ENCODE peak calls at places on chromosomes 3 and 15, in six cellular contexts. P is left lung; J is iPS DF 6.9; K is HL-60; I is CD8-positive, alpha-beta memory T cell; H is MM.1S. L is an unnamed sample.
A peak's percentile ranks its signal among the peaks of the same experiment; 100 is the strongest.

GRCh38 chr3:189109145-189109544 is 62.6 kb upstream of the TPRG1 start:
- DNase-seq in P (no peak), J (no peak), K (no peak), I (no peak), H (no peak), L (no peak)

GRCh38 chr3:126348308-126348920 is 8.8 kb downstream of the KLF15 start:
- DNase-seq in P (no peak), J (no peak), K (no peak), I (no peak), H (peak; percentile 1), L (no peak)

GRCh38 chr15:51846463-51847230 is 17.2 kb downstream of the TMOD3 start:
- DNase-seq in P (no peak), J (no peak), K (no peak), I (no peak), H (no peak), L (no peak)

GRCh38 chr3:164460851-164461250 is 617.4 kb downstream of the SI start:
- DNase-seq in P (no peak), J (no peak), K (no peak), I (no peak), H (peak; percentile 82), L (no peak)

GRCh38 chr3:105812194-105812586 is 56.6 kb downstream of the CBLB start:
- DNase-seq in P (no peak), J (no peak), K (no peak), I (no peak), H (no peak), L (no peak)

GRCh38 chr15:77959094-77959879 is 118.2 kb downstream of the TBC1D2B start:
- DNase-seq in P (peak; percentile 96), J (peak; percentile 60), K (peak; percentile 73), I (peak; percentile 61), H (peak; percentile 69), L (peak; percentile 60)

GRCh38 chr15:51576911-51577500 is 45.6 kb downstream of the DMXL2 start:
- DNase-seq in P (no peak), J (no peak), K (peak; percentile 75), I (no peak), H (no peak), L (no peak)

GRCh38 chr3:46997453-46998091 is 18.1 kb downstream of the NBEAL2 start:
- DNase-seq in P (peak; percentile 63), J (no peak), K (no peak), I (no peak), H (no peak), L (no peak)

GRCh38 chr3:26236991-26237682 is 385.4 kb upstream of the LRRC3B start:
- DNase-seq in P (no peak), J (no peak), K (no peak), I (no peak), H (no peak), L (no peak)

GRCh38 chr3:107063351-107063750 is 313.9 kb upstream of the CCDC54 start:
- DNase-seq in P (no peak), J (no peak), K (no peak), I (no peak), H (no peak), L (no peak)

GRCh38 chr3:133989931-133990702 is 39.6 kb downstream of the SLCO2A1 start:
- DNase-seq in P (no peak), J (no peak), K (no peak), I (no peak), H (no peak), L (no peak)

GRCh38 chr3:43995078-43995928 is 246.4 kb upstream of the TOPAZ1 start:
- DNase-seq in P (peak; percentile 78), J (no peak), K (no peak), I (no peak), H (peak; percentile 51), L (no peak)

GRCh38 chr3:188955919-188956318 is 215.9 kb upstream of the TPRG1 start:
- DNase-seq in P (no peak), J (no peak), K (no peak), I (no peak), H (no peak), L (no peak)

GRCh38 chr3:131903988-131904415 is 130.8 kb downstream of the CPNE4 start:
- DNase-seq in P (no peak), J (no peak), K (no peak), I (no peak), H (no peak), L (no peak)

GRCh38 chr15:40543631-40544294 is 21.1 kb downstream of the CCDC32 start:
- DNase-seq in P (no peak), J (no peak), K (no peak), I (no peak), H (peak; percentile 71), L (no peak)

GRCh38 chr3:32872487-32873382 is 54.9 kb downstream of the TRIM71 start:
- DNase-seq in P (no peak), J (no peak), K (no peak), I (no peak), H (no peak), L (no peak)

GRCh38 chr3:197317250-197317963 is 19.0 kb upstream of the DLG1 start:
- DNase-seq in P (no peak), J (no peak), K (no peak), I (no peak), H (no peak), L (no peak)

DNA sequence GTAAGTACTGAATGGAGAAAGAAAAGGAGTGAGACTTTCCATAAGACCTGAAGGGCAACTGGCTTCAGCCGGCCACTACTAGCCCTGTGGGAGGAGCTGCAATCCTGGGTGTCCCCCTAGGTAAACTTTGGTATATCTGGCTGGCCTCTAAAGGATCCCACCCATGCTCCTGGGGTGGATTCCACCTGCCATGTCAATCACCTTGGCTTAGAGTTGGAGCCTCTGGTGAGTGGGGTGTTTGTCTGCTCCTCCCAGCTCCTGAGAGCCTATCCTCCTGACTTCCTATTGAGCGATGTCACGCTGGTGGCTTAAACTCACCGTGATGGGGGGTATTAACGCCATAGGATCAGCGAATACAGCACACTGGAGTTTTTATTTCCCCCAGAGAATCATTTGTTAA is 2.6 kb downstream of the SPTBN5 start:
- DNase-seq in P (no peak), J (no peak), K (no peak), I (no peak), H (no peak), L (no peak)
- H3K27ac ChIP-seq in P (no peak overlapping the region), J (no peak overlapping the region), K (no peak overlapping the region), I (no peak overlapping the region), H (no peak overlapping the region), L (no peak overlapping the region)

GRCh38 chr3:127822836-127823589 is 698 bp upstream of the MGLL start:
- DNase-seq in P (peak; percentile 91), J (no peak), K (peak; percentile 47), I (no peak), H (no peak), L (no peak)

GRCh38 chr3:127820871-127821853 is 1.2 kb downstream of the MGLL start:
- DNase-seq in P (peak; percentile 85), J (no peak), K (peak; percentile 69), I (no peak), H (no peak), L (no peak)

GRCh38 chr3:127820221-127820870 is 2.0 kb downstream of the MGLL start:
- DNase-seq in P (no peak), J (no peak), K (peak; percentile 86), I (no peak), H (no peak), L (no peak)

GRCh38 chr3:127823590-127823857 is 1.2 kb upstream of the MGLL start:
- DNase-seq in P (no peak), J (no peak), K (no peak), I (no peak), H (no peak), L (no peak)

DNA sequence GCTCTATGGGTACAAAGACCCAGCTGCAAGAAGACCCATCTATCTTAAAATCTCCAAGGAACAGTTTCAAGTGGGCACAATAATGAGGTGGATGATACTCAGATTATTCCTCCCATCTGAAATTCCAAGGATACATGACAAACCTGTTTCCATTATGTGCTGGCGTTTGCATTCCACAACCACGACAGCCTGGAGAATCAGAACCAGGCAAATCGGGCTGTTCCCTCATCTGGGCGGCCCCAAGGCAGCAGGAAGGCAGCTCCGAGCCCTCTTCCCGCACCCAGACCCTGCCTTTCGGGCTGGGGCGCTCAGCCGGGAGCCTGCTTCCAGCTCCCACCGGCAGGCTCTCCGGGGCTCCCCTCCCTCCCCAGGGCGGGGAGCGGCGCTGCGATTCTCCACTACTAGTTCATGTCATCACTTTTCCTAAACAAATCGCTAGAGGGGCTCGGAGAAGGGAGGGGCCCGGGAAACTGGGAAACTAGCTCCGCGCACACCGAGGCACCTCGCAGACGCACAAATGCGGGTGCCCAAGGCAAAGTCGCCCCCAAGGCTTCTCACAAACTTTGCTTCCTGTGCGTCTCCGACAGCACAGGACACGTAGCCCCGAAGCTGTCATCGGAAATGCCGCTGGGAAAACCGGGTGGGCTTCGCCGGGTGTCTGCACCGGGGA is at the start of gene MGLL:
- DNase-seq in P (peak; percentile 89), J (no peak), K (no peak), I (no peak), H (no peak), L (no peak)
- H3K27ac ChIP-seq in P (peak within 1 kb of the TSS; percentile 86), J (no peak within 1 kb of the TSS), K (peak within 1 kb of the TSS; percentile 70), I (no peak within 1 kb of the TSS), H (no peak within 1 kb of the TSS), L (no peak within 1 kb of the TSS)

DNA sequence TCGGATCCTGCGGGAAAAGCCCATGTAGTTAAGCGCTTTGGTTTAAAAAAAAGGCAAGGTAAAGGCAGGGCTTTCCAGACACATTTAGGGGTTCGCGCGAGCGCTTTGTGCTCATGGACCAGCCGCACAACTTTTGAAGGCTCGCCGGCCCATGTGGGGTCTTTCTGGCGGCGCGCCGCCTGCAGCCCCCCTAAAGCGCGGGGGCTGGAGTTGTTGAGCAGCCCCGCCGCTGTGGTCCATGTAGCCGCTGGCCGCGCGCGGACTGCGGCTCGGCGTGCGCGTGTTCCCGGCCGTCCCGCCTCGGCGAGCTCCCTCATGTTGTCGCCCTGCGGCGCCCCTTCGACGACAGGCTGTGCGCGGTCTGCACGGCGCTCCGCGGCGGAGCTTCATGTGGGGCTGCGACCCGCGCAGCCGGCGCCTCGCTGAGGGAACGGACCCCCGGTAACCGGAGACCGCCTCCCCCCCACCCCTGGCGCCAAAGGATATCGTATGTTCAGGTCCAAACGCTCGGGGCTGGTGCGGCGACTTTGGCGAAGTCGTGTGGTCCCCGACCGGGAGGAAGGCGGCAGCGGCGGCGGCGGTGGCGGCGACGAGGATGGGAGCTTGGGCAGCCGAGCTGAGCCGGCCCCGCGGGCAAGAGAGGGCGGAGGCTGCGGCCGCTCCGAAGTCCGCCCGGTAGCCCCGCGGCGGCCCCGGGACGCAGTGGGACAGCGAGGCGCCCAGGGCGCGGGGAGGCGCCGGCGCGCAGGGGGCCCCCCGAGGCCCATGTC is 919 bp downstream of the SMAD6 start:
- DNase-seq in P (peak; percentile 91), J (no peak), K (peak; percentile 29), I (no peak), H (no peak), L (no peak)
- H3K27ac ChIP-seq in P (peak overlapping the region; percentile 90), J (no peak overlapping the region), K (peak overlapping the region; percentile 61), I (peak overlapping the region; percentile 51), H (no peak overlapping the region), L (no peak overlapping the region)

GRCh38 chr3:195010551-195011100 is 260.3 kb downstream of the XXYLT1 start:
- DNase-seq in P (no peak), J (no peak), K (no peak), I (no peak), H (no peak), L (no peak)

GRCh38 chr3:195012571-195012970 is 258.4 kb downstream of the XXYLT1 start:
- DNase-seq in P (no peak), J (no peak), K (no peak), I (no peak), H (no peak), L (no peak)

GRCh38 chr3:195011231-195011834 is 259.6 kb downstream of the XXYLT1 start:
- DNase-seq in P (no peak), J (no peak), K (no peak), I (no peak), H (no peak), L (no peak)

GRCh38 chr3:195013411-195013810 is 257.5 kb downstream of the XXYLT1 start:
- DNase-seq in P (no peak), J (no peak), K (no peak), I (no peak), H (no peak), L (no peak)

GRCh38 chr3:195012100-195012499 is 258.9 kb downstream of the XXYLT1 start:
- DNase-seq in P (no peak), J (no peak), K (no peak), I (no peak), H (no peak), L (no peak)
- H3K27ac ChIP-seq in P (no peak overlapping the region), J (no peak overlapping the region), K (no peak overlapping the region), I (no peak overlapping the region), H (no peak overlapping the region), L (no peak overlapping the region)